ENCODE peak calls at places on chromosomes 16 and 17, in six cellular contexts. A, K, V, F, R and L are unnamed samples.

GRCh38 chr16:75251280-75252048 is at the start of gene BCAR1:
- DNase-seq in V (peak), K (peak), F (peak), A (no peak), R (peak), L (peak)

GRCh38 chr16:3458278-3458851 is 14.9 kb downstream of the NAA60 start:
- DNase-seq in R (no peak), A (no peak), K (no peak), F (no peak), V (peak), L (no peak)

GRCh38 chr17:31496601-31497000 is 105.1 kb downstream of the RAB11FIP4 start:
- DNase-seq in F (no peak), A (no peak), R (no peak), V (peak), K (no peak), L (no peak)

GRCh38 chr17:74325743-74326379 is at the start of gene KIF19:
- DNase-seq in V (no peak), F (peak), K (peak), A (peak), R (no peak), L (peak)

GRCh38 chr17:78780852-78781338 is 1.2 kb downstream of the CYTH1 start:
- DNase-seq in V (no peak), A (no peak), F (no peak), R (no peak), K (no peak), L (no peak)

GRCh38 chr17:858941-859452 is 76.8 kb downstream of the MRM3 start:
- DNase-seq in A (no peak), R (no peak), F (no peak), V (no peak), K (no peak), L (no peak)

GRCh38 chr16:5442054-5442453 is 344.5 kb upstream of the EEF2KMT start:
- DNase-seq in K (no peak), A (no peak), V (no peak), R (no peak), F (no peak), L (no peak)

GRCh38 chr17:82400830-82401229 is 17.3 kb upstream of the HEXD start:
- DNase-seq in F (peak), R (no peak), A (no peak), V (peak), K (peak), L (peak)

GRCh38 chr16:2056077-2056476 is 8.3 kb downstream of the TSC2 start:
- DNase-seq in R (no peak), F (no peak), K (no peak), A (no peak), V (peak), L (no peak)

GRCh38 chr17:44279586-44280344 is 11.8 kb upstream of the SLC4A1 start:
- DNase-seq in A (no peak), K (no peak), R (no peak), F (peak), V (peak), L (peak)

GRCh38 chr17:50943575-50943933 is 77.4 kb upstream of the TOB1 start:
- DNase-seq in R (no peak), V (no peak), F (no peak), K (no peak), A (no peak), L (no peak)

GRCh38 chr17:40564195-40564882 is 933 bp downstream of the CCR7 start:
- DNase-seq in F (no peak), R (no peak), A (no peak), V (no peak), K (no peak), L (no peak)

GRCh38 chr17:1491406-1492248 is 859 bp downstream of the MYO1C start:
- DNase-seq in A (peak), R (no peak), V (peak), F (peak), K (peak), L (peak)

GRCh38 chr16:83808573-83809014 is 816 bp downstream of the HSBP1 start:
- DNase-seq in R (no peak), K (no peak), F (no peak), A (no peak), V (no peak), L (no peak)

GRCh38 chr17:62750502-62751349 is 57.4 kb downstream of the MARCHF10 start:
- DNase-seq in K (no peak), F (no peak), R (no peak), V (no peak), A (no peak), L (no peak)

GRCh38 chr16:84647830-84648594 is at the start of gene KLHL36:
- DNase-seq in K (peak), R (no peak), A (peak), V (peak), F (peak), L (peak)

GRCh38 chr17:55420776-55421178 is 858 bp downstream of the MMD start:
- DNase-seq in R (no peak), A (peak), F (peak), K (no peak), V (peak), L (no peak)

GRCh38 chr17:60149691-60150582 is at the start of gene CA4:
- DNase-seq in K (no peak), R (no peak), A (no peak), V (no peak), F (no peak), L (no peak)

GRCh38 chr16:81797443-81797842 is 18.4 kb downstream of the PLCG2 start:
- DNase-seq in V (no peak), K (no peak), F (no peak), R (no peak), A (no peak), L (no peak)

GRCh38 chr16:56372938-56373337 is 52.4 kb downstream of the AMFR start:
- DNase-seq in A (no peak), R (no peak), K (no peak), F (no peak), V (no peak), L (no peak)

GRCh38 chr16:89922477-89922883 is 662 bp upstream of the TUBB3 start:
- DNase-seq in K (no peak), F (peak), V (peak), R (peak), A (no peak), L (no peak)